ENCODE peak calls at places on chromosomes 1 and 21, in five cellular contexts. H is GM13977; X is stimulated activated naive CD4-positive, alpha-beta T cell treated with Interleukin-2 at 50 U/mL for 16 hours; C is LoVo; W is stimulated activated CD4-positive, alpha-beta T cell treated with anti-CD3 and anti-CD28 coated beads, Interleukin-2, amount 100 ng/mL, for 48 hours. A is an unnamed sample.

GRCh38 chr1:115529216-115529897 is 112.4 kb upstream of the VANGL1 start:
- DNase-seq in H (no peak), X (no peak), C (no peak), W (no peak), A (no peak)

GRCh38 chr1:54863267-54863665 is 23.7 kb downstream of the DHCR24 start:
- DNase-seq in H (no peak), X (no peak), C (no peak), W (no peak), A (no peak)

GRCh38 chr1:179369751-179370341 is 4.1 kb downstream of the AXDND1 start:
- DNase-seq in H (peak), X (no peak), C (peak), W (peak), A (no peak)

GRCh38 chr1:56329970-56330369 is 249.4 kb downstream of the PLPP3 start:
- DNase-seq in H (no peak), X (no peak), C (no peak), W (no peak), A (no peak)

GRCh38 chr1:108107658-108108057 is 92.5 kb downstream of the SLC25A24 start:
- DNase-seq in H (no peak), X (peak), C (no peak), W (peak), A (peak)

GRCh38 chr1:30023300-30024022 is 699.9 kb downstream of the MATN1 start:
- DNase-seq in H (no peak), X (no peak), C (no peak), W (no peak), A (no peak)

GRCh38 chr1:196609114-196609737 is 986 bp upstream of the KCNT2 start:
- DNase-seq in H (no peak), X (peak), C (no peak), W (no peak), A (no peak)

GRCh38 chr1:27416387-27417111 is 24.1 kb downstream of the GPR3 start:
- DNase-seq in H (no peak), X (peak), C (peak), W (peak), A (peak)

GRCh38 chr1:8013800-8014199 is 12.3 kb downstream of the ERRFI1 start:
- DNase-seq in H (no peak), X (no peak), C (no peak), W (no peak), A (no peak)

GRCh38 chr1:223721658-223722606 is 9.6 kb downstream of the CAPN2 start:
- DNase-seq in H (no peak), X (no peak), C (no peak), W (no peak), A (no peak)

GRCh38 chr1:203133969-203134725 is 6.6 kb downstream of the ADORA1 start:
- DNase-seq in H (no peak), X (no peak), C (no peak), W (no peak), A (no peak)

GRCh38 chr1:25695066-25695990 is 78.7 kb downstream of the MAN1C1 start:
- DNase-seq in H (no peak), X (no peak), C (no peak), W (no peak), A (no peak)

GRCh38 chr21:39696620-39697019 is 48.4 kb upstream of the IGSF5 start:
- DNase-seq in H (no peak), X (no peak), C (no peak), W (no peak), A (no peak)

GRCh38 chr1:17065667-17066066 is 11.8 kb upstream of the SDHB start:
- DNase-seq in H (no peak), X (no peak), C (no peak), W (no peak), A (no peak)

GRCh38 chr1:166915941-166916340 is 39.9 kb upstream of the TADA1 start:
- DNase-seq in H (no peak), X (no peak), C (no peak), W (no peak), A (no peak)

GRCh38 chr1:211625040-211625439 is 46.1 kb upstream of the SLC30A1 start:
- DNase-seq in H (no peak), X (no peak), C (no peak), W (no peak), A (no peak)

GRCh38 chr1:208951908-208952307 is 631.6 kb upstream of the CAMK1G start:
- DNase-seq in H (no peak), X (no peak), C (no peak), W (no peak), A (no peak)

GRCh38 chr1:53129891-53130597 is 12.4 kb downstream of the SLC1A7 start:
- DNase-seq in H (no peak), X (no peak), C (no peak), W (no peak), A (no peak)

GRCh38 chr1:2115922-2116341 is 65.7 kb downstream of the PRKCZ start:
- DNase-seq in H (no peak), X (no peak), C (no peak), W (no peak), A (no peak)

GRCh38 chr1:116954450-116954849 is 44.7 kb downstream of the PTGFRN start:
- DNase-seq in H (no peak), X (no peak), C (no peak), W (no peak), A (no peak)

GRCh38 chr1:157195521-157196244 is 57.5 kb upstream of the ETV3 start:
- DNase-seq in H (no peak), X (no peak), C (no peak), W (no peak), A (no peak)

GRCh38 chr1:154849645-154850131 is 20.4 kb downstream of the KCNN3 start:
- DNase-seq in H (peak), X (peak), C (no peak), W (peak), A (no peak)

GRCh38 chr1:168553680-168554553 is 10.1 kb upstream of the XCL2 start:
- DNase-seq in H (no peak), X (no peak), C (no peak), W (no peak), A (no peak)

GRCh38 chr1:167839009-167839408 is 74.9 kb downstream of the ADCY10 start:
- DNase-seq in H (no peak), X (no peak), C (no peak), W (no peak), A (no peak)

GRCh38 chr1:191125950-191126349 is 648.3 kb upstream of the BRINP3 start:
- DNase-seq in H (no peak), X (no peak), C (no peak), W (no peak), A (no peak)

GRCh38 chr1:7932524-7933149 is 8.0 kb downstream of the TNFRSF9 start:
- DNase-seq in H (no peak), X (no peak), C (no peak), W (no peak), A (no peak)

GRCh38 chr21:38349111-38349746 is 92.4 kb downstream of the KCNJ15 start:
- DNase-seq in H (no peak), X (no peak), C (no peak), W (peak), A (no peak)

GRCh38 chr1:223248787-223249175 is 105.7 kb upstream of the TLR5 start:
- DNase-seq in H (no peak), X (no peak), C (no peak), W (no peak), A (no peak)

GRCh38 chr1:194658090-194658439 is 1471.7 kb upstream of the B3GALT2 start:
- DNase-seq in H (no peak), X (no peak), C (peak), W (no peak), A (no peak)

GRCh38 chr1:43952731-43953350 is 6.1 kb downstream of the IPO13 start:
- DNase-seq in H (no peak), X (no peak), C (no peak), W (no peak), A (no peak)

GRCh38 chr1:59903136-59903754 is 23.3 kb downstream of the CYP2J2 start:
- DNase-seq in H (peak), X (no peak), C (no peak), W (no peak), A (no peak)

GRCh38 chr1:188489336-188490112 is 1660.8 kb downstream of the PLA2G4A start:
- DNase-seq in H (no peak), X (no peak), C (peak), W (no peak), A (no peak)

GRCh38 chr21:41422546-41423372 is 3.3 kb upstream of the MX1 start:
- DNase-seq in H (no peak), X (no peak), C (no peak), W (no peak), A (no peak)

GRCh38 chr1:235500971-235501540 is 3.2 kb downstream of the B3GALNT2 start:
- DNase-seq in H (no peak), X (no peak), C (no peak), W (no peak), A (no peak)

GRCh38 chr1:110645962-110646735 is 28.6 kb downstream of the KCNA3 start:
- DNase-seq in H (no peak), X (no peak), C (peak), W (no peak), A (no peak)

A was measured in activated T-helper 9 cell treated with anti-CD3 and anti-CD28 coated beads, Interleukin-2, amount 50 U/mL, for 16 hours.